ENCODE peak calls at places on chromosomes 5 and 9, in six cellular contexts. Q is EL, L is aorta, B is NAMALWA, M is hippocampal formation, T is foreskin fibroblast. J is an unnamed sample.

GRCh38 chr5:60092671-60093422 is 199.3 kb upstream of the PDE4D start:
- DNase-seq in B (no peak), L (no peak), T (peak; percentile 39), M (no peak), Q (peak; percentile 95), J (no peak)

GRCh38 chr5:72441861-72442540 is 65.2 kb downstream of the ZNF366 start:
- DNase-seq in M (no peak), B (no peak), T (peak; percentile 98), Q (peak; percentile 97), L (peak; percentile 71), J (no peak)

GRCh38 chr9:34465468-34465867 is 6.9 kb downstream of the DNAI1 start:
- DNase-seq in Q (no peak), T (no peak), L (no peak), M (no peak), B (no peak), J (no peak)

GRCh38 chr9:35906923-35907699 is 1.1 kb downstream of the HRCT1 start:
- DNase-seq in B (no peak), T (peak; percentile 88), L (peak; percentile 82), M (no peak), Q (peak; percentile 66), J (no peak)

GRCh38 chr5:7850533-7851239 is at the start of gene CFAP90:
- DNase-seq in M (no peak), L (peak; percentile 70), Q (peak; percentile 34), T (no peak), B (no peak), J (no peak)

GRCh38 chr9:105976257-105976656 is 281.9 kb downstream of the TMEM38B start:
- DNase-seq in Q (no peak), T (no peak), L (no peak), M (no peak), B (no peak), J (no peak)

GRCh38 chr5:157961828-157962390 is 103.0 kb upstream of the CLINT1 start:
- DNase-seq in B (no peak), M (no peak), T (no peak), L (no peak), Q (no peak), J (no peak)

GRCh38 chr9:135584371-135584770 is 22.8 kb downstream of the PAEP start:
- DNase-seq in T (no peak), L (no peak), B (no peak), M (no peak), Q (no peak), J (no peak)

GRCh38 chr9:106286249-106286648 is 576.7 kb upstream of the ZNF462 start:
- DNase-seq in T (no peak), Q (peak; percentile 34), M (peak; percentile 25), L (no peak), B (peak; percentile 8), J (no peak)

GRCh38 chr5:141677415-141677814 is 4.6 kb downstream of the ARAP3 start:
- DNase-seq in M (no peak), B (peak; percentile 77), Q (no peak), T (no peak), L (no peak), J (no peak)

GRCh38 chr5:160477266-160477970 is 55.8 kb downstream of the PTTG1 start:
- DNase-seq in T (no peak), B (no peak), L (no peak), Q (peak; percentile 20), M (no peak), J (no peak)

GRCh38 chr9:96232539-96233241 is 69.3 kb downstream of the HSD17B3 start:
- DNase-seq in T (peak; percentile 38), Q (peak; percentile 57), L (no peak), B (peak; percentile 70), M (no peak), J (no peak)

GRCh38 chr9:133943036-133943780 is 48.9 kb downstream of the VAV2 start:
- DNase-seq in Q (no peak), L (peak; percentile 32), M (no peak), T (no peak), B (no peak), J (no peak)

GRCh38 chr5:138179277-138179857 is 455 bp downstream of the KIF20A start:
- DNase-seq in Q (peak; percentile 18), M (no peak), B (peak; percentile 63), L (no peak), T (peak; percentile 7), J (no peak)

GRCh38 chr9:126326228-126327015 is at the start of gene MVB12B:
- DNase-seq in T (peak; percentile 6), M (no peak), B (peak; percentile 23), Q (peak; percentile 31), L (peak; percentile 57), J (no peak)